ENCODE peak calls at places on chromosomes 4 and X, in five cellular contexts. V, F, R, N and B are unnamed samples. For H3K4me1, the result is how much of the 10 kb centered on the place peaks cover.

GRCh38 chr4:98778206-98778605 is 119.8 kb upstream of the TSPAN5 start:
- DNase-seq in V (no peak), F (peak), N (no peak), R (no peak), B (no peak)

GRCh38 chr4:109410226-109410625 is 23.4 kb upstream of the SEC24B start:
- DNase-seq in V (no peak), N (no peak), R (no peak), F (no peak), B (no peak)

GRCh38 chr4:14096406-14096965 is 469.0 kb upstream of the BOD1L1 start:
- DNase-seq in N (no peak), F (peak), V (no peak), R (no peak), B (no peak)

GRCh38 chr4:160403066-160403465 is 1300.2 kb downstream of the RAPGEF2 start:
- DNase-seq in V (no peak), N (no peak), R (no peak), F (no peak), B (no peak)

GRCh38 chr4:156999175-156999517 is 27.5 kb upstream of the PDGFC start:
- DNase-seq in V (no peak), R (no peak), N (peak), F (peak), B (no peak)

GRCh38 chr4:25635501-25635900 is 20.1 kb upstream of the SLC34A2 start:
- DNase-seq in R (no peak), F (no peak), N (no peak), V (no peak), B (no peak)

GRCh38 chr4:153143527-153144348 is 60.5 kb upstream of the TRIM2 start:
- DNase-seq in R (no peak), N (no peak), V (no peak), F (peak), B (no peak)

GRCh38 chrX:16671005-16671404 is 21.0 kb downstream of the S100G start:
- DNase-seq in F (peak), V (peak), R (peak), N (no peak), B (peak)

GRCh38 chr4:77636902-77637301 is 31.3 kb downstream of the CXCL13 start:
- DNase-seq in V (no peak), F (peak), N (no peak), R (no peak), B (no peak)

GRCh38 chrX:56800801-56801200 is 71.8 kb downstream of the NBDY start:
- DNase-seq in V (peak), N (no peak), R (peak), F (no peak), B (peak)

GRCh38 chr4:80207172-80207583 is 9.9 kb downstream of the PRDM8 start:
- DNase-seq in R (no peak), V (no peak), N (no peak), F (no peak), B (no peak)

DNA sequence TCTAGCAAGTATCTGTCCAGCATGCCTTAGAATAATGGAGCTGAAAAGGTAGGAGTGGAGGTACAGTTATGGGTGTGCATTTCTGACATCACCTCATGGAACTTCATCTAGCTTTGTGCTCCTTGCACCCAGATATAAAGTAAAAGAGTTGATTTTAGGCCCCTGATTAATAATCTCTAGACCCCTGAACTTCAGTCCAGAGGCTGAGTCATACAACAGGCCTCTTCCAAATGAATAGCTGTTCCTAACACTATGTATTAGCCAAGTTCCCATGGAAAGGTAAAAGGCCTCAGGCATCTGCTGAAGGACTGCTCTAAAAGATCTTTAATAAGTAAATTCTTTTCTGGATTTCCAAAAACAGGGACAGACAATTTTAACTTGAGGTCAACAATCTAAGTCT is 16.2 kb downstream of the TBC1D9 start:
- DNase-seq in N (no peak), R (no peak), V (no peak), F (peak), B (no peak)
- H3K4me1 ChIP-seq in N (under half), R (under half), V (under half), F (under half), B (under half)

DNA sequence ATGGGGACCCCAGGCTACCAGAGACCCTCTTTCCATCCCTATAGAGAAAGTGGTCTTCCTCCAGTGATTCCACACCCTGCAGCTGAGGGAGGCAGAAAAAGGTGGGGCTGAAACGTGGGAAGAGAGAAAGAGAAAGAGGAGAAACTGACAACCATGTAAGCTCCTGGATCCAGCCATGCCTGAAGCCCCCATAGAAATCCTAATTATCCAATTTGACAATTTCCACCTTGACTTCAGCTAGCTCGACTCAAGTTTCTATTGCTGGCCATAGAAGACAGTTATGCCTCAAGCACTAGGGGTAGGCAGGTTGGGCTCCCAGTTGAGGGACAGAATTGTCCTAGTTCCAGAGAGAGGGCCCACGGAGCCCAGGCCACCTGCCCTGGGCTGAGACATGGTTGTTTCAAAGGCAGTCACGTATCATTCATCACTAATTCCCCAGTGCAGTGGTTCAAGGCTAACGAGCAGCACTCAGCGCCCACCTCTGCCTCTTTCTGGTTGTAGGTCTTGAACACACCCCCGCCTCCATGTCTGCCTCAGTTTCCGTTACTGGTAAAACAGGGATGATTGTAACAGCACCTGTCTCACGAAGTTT is 39.8 kb upstream of the ASMTL start:
- DNase-seq in F (no peak), N (no peak), V (no peak), R (no peak), B (no peak)
- H3K4me1 ChIP-seq in F (under half), N (under half), V (under half), R (under half), B (under half)

DNA sequence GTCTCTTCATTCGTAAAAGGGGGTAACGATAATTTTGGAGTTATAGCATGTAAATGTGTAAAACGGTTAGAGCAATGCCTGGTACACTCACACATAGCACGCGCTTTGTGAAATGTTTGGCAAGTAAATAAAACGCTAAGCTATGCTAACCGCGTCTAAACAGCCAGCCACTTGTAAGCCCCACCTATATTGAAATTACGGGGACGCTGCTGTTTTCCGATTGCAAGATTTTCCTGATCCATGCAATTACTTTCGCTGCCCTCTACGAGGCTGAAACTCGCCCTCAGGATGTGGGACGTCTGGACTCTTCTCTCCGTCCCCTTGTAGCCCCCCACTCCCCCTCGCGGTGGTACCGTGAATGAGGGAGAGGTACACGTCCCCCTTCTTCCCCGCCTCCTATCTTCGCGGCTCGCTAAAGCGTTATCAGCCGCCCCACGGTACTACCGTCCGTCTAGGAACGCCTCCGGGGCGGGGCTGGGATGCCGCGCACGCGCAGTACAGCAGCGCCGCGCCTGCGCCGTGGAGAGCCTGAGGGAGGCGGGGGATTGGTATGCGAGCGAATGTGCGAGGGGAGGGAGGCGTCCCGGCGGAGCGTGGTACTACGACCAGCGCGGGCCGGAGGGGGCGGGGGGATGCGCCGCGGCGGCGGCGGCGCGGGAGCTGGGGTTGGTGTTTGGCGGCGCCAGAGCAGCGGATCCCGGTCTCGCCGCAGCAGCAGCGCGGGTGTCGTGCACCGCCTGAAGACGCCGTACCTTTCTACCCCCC is at the start of gene STIM2:
- DNase-seq in V (peak), F (peak), R (peak), N (peak), B (peak)
- H3K4me1 ChIP-seq in V (half or more), F (under half), R (under half), N (under half), B (under half)

GRCh38 chrX:44906542-44906941 is 33.6 kb downstream of the KDM6A start:
- DNase-seq in R (no peak), F (no peak), N (no peak), V (no peak), B (no peak)
- H3K4me1 ChIP-seq in R (under half), F (under half), N (under half), V (under half), B (under half)

GRCh38 chr4:30264465-30264864 is 455.7 kb upstream of the PCDH7 start:
- DNase-seq in R (no peak), V (no peak), N (no peak), F (no peak), B (no peak)

GRCh38 chr4:30268370-30268769 is 451.8 kb upstream of the PCDH7 start:
- DNase-seq in V (no peak), F (no peak), N (no peak), R (no peak), B (no peak)

GRCh38 chr4:30269850-30270249 is 450.3 kb upstream of the PCDH7 start:
- DNase-seq in V (no peak), R (no peak), N (no peak), F (no peak), B (no peak)
- H3K4me1 ChIP-seq in V (under half), R (under half), N (under half), F (under half), B (under half)

DNA sequence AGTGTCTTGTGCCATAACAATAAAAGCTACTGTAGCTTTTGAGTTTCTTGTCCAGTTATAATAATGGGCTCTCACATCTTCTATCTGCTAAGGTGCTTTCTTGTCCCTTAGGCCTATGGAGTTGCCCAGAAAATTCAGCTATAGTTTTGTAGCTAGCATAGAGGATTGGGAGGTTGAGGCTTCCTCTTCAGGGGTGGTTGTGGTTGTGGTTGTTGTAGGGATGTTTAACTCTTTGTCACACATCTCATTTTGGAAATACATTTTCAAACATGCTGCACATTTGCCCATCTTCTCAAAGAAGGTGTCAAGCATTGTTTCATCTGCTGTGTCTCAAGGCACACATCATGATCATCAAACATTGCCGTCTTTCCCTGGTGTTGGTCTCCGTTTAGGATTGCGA is 65.0 kb downstream of the ATXN3L start:
- DNase-seq in R (no peak), V (no peak), N (no peak), F (no peak), B (no peak)
- H3K4me1 ChIP-seq in R (under half), V (under half), N (under half), F (under half), B (under half)

DNA sequence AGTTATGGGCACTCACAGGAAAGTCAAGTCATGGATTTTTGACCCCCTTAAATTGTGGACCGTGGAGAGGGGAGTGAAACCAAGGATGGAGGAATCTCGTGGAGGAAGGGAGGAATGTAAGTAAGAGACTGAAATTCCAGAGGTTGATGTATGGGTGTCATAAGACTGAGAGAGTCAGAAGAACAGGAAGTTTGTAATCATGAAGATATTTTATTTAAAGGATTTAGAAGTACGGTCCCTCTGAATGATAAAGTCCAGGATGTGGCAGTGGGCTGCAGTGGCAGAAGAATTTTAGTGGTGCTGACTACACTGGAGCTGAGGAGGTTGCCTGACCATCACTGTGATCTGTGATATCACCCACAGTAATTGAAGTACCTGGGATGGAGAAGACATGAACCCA is 57.8 kb downstream of the DCLK2 start:
- DNase-seq in V (no peak), N (no peak), R (no peak), F (no peak), B (no peak)
- H3K4me1 ChIP-seq in V (under half), N (under half), R (under half), F (under half), B (under half)

GRCh38 chr4:48193921-48194320 is 59.9 kb upstream of the TXK start:
- DNase-seq in F (no peak), V (no peak), R (no peak), N (no peak), B (no peak)
- H3K4me1 ChIP-seq in F (under half), V (under half), R (under half), N (under half), B (half or more)

DNA sequence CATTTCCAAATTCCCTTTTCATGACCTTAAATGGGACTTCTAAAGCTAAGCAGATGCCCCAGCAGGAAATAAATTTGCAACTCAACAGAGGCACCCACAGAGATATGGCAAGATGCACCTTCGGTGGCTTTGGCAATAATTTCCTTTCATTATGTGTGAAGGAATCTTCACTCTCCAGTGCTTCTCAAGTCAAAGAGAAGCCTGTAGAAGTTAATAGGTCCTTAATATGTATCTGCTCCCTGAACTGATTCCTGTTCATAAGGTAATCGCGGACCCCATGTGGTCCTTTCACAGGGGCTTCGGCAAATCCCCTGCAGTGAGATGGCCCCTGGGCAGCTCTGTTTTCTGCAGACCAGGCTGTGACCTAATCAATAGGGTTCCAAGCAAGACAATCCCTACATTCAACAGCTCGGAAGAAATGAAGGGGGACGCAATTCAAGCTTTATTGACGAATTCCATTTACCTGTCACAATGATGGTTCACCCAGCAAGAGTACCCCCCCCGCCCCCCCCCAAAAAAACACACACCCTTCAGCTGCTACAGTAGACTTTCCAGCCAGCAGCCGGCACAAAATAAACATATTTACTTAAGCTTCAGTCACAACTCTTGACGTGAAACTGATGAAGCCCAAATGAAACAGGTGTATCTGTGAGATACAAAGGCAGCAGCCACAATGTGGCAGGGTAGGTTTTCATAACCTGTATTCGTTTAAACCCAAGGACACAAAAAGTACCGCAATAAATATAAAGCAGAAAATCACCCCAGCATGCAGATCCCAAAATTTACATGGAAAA is 35.3 kb downstream of the FAT1 start:
- DNase-seq in V (no peak), F (no peak), N (no peak), R (no peak), B (no peak)
- H3K4me1 ChIP-seq in V (under half), F (under half), N (under half), R (under half), B (under half)